ENCODE peak calls at places on chromosomes 5 and 9, in four cellular contexts. O is A549; W is naive thymus-derived CD4-positive, alpha-beta T cell; M is IMR-90. Z is an unnamed sample. For H3K4me1, the result is how much of the 10 kb centered on the place peaks cover.

GRCh38 chr5:132748522-132749000 is 1.3 kb downstream of the CCNI2 start:
- DNase-seq in O (no peak), M (no peak), W (no peak), Z (no peak)

GRCh38 chr5:101306391-101307137 is 403.5 kb upstream of the ST8SIA4 start:
- DNase-seq in M (no peak), O (no peak), W (no peak), Z (no peak)

GRCh38 chr9:108665856-108666784 is 189.7 kb downstream of the ACTL7B start:
- DNase-seq in W (no peak), O (no peak), M (peak), Z (no peak)

GRCh38 chr9:306907-307306 is 92.2 kb downstream of the DOCK8 start:
- DNase-seq in M (no peak), W (peak), O (no peak), Z (peak)

GRCh38 chr5:122434547-122434946 is 122.5 kb downstream of the SNCAIP start:
- DNase-seq in O (no peak), M (no peak), W (no peak), Z (no peak)

GRCh38 chr5:160083012-160083436 is 36.2 kb downstream of the PWWP2A start:
- DNase-seq in M (peak), W (no peak), O (no peak), Z (no peak)

GRCh38 chr5:160930361-160930760 is 78.3 kb upstream of the ATP10B start:
- DNase-seq in O (no peak), W (no peak), M (no peak), Z (no peak)

GRCh38 chr9:111427186-111427585 is 57.0 kb downstream of the ECPAS start:
- DNase-seq in O (peak), M (peak), W (no peak), Z (no peak)

GRCh38 chr9:114643906-114644305 is 13.7 kb downstream of the TEX53 start:
- DNase-seq in W (no peak), O (no peak), M (no peak), Z (no peak)

DNA sequence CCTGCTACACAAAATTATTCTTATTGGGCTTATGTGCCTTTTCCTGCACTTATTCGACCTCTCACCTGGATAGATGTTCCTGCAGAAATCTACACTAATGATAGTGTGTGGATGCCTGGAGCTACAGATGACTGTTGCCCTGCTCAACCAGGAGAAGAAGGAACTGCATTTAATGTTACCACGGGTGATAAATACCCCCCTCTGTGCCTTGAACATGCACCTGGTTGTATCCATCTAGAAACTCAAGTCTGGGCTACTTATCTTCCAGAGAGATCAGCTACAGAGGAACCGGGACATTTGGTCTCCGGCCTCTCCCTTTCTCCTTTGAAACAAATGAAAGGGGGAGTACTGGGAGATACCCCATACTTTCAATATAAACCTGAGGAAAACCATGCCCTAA is 54.5 kb downstream of the SH3PXD2B start:
- DNase-seq in W (no peak), M (no peak), O (no peak), Z (no peak)
- H3K27ac ChIP-seq in W (no peak), M (no peak), O (no peak), Z (no peak)

DNA sequence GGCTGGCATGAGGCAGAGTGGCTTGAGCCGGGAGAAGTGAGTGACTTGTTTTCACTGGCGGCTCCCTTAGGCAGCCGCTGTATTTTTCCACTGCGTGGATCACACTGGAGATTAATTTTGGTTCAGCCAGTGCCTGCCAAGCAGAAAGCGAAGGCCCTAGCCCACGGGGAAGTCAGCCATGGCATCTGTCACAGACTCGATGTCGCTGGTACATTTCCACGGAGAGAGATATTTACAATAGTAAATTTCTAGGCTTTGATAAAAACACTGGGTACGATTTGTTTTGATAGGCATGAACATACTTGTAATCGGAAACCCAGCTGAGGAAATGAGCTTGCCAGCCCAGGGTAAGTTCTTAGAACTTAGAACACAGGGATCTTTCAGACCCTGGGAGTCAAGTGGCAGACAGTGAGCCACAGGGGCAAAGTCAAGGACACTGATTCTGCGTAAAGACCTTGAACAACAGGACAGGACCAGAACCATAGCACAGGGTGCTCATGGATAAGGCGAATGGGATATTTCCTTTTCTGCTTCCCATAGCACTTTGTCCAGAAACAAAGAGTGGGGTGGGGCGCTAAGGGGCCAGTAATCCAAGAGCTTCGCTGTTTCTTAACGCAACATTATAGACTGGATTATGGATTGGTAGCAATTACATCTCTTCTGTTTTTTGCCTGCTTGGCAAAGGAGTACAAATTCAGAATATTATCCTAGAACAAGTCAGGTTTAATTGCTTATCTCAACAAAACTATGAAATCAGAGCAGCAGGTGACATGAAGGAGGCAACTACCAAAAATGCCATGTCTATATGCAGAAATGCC is 4.5 kb downstream of the DUSP1 start:
- DNase-seq in O (no peak), W (peak), M (peak), Z (no peak)
- H3K4me1 ChIP-seq in O (under half), W (under half), M (under half), Z (under half)

GRCh38 chr9:17134396-17134842 is 421 bp upstream of the CNTLN start:
- DNase-seq in W (no peak), O (no peak), M (peak), Z (no peak)
- H3K4me3 ChIP-seq in W (no peak), O (peak), M (peak), Z (no peak)

GRCh38 chr9:95075700-95076099 is 241.8 kb downstream of the FANCC start:
- DNase-seq in O (no peak), W (no peak), M (no peak), Z (no peak)

GRCh38 chr9:95076696-95077052 is 240.8 kb downstream of the FANCC start:
- DNase-seq in W (no peak), O (no peak), M (no peak), Z (no peak)

GRCh38 chr9:95077766-95078382 is 239.6 kb downstream of the FANCC start:
- DNase-seq in O (no peak), M (no peak), W (no peak), Z (no peak)

GRCh38 chr9:95078516-95078915 is 239.0 kb downstream of the FANCC start:
- DNase-seq in O (no peak), W (no peak), M (no peak), Z (no peak)

DNA sequence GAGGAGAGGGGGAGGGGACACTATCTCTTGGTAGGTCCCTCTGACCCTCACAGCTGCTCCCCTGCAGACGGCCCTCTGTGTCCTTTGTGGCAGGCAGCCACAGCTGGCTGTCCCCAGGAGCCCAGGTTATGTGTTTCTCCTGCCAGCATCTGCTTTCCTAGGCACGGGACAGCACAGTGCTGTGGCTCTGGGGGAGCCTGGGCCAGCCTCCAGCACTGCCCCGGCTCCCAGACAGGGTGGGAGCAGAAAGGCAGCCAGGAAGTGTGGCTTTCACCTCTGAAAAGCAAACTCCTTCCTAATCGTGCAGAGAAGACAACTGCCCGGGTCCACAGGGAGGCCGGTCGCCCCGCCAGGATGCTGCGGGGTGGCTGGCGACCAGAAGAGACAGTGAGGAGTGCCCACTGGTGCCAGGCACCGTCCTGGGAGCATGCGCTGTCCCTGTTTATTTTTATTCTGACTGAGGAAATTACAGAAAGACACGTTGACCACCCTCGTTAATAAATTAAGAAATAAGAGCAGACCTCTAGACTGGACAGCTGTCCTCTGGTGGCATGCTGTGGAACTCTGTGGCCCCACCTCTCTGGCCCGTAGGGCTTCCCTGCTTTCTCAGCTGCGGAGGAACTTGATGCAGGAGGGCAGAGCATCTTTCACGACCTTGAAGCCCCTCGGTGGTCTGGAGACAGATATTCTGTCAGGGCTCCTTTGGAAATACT is 240.3 kb downstream of the FANCC start:
- DNase-seq in M (no peak), O (no peak), W (no peak), Z (no peak)
- H3K27ac ChIP-seq in M (peak), O (peak), W (no peak), Z (no peak)

GRCh38 chr5:113024298-113024697 is 47.7 kb downstream of the DCP2 start:
- DNase-seq in O (no peak), M (no peak), W (no peak), Z (no peak)
- H3K4me1 ChIP-seq in O (under half), M (under half), W (under half), Z (under half)

DNA sequence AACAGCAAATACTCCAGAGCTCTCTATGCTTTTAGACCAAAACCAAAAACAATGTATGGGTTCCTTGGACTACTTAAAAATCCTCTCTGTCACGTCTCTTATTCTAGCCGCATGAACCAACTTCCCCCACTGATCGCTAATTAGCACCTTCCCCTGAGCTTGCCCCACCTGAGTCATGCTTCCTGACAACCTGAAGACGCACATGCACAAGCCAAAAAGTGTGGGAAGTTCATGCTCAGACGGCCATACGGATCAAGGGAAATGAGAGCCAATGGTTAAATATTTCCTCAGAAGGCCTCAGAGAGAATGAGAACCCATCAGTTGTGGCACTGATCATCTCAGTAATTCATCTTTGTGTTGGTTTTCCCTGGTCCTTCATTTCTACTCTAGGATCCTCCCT is 199.7 kb downstream of the BNC2 start:
- DNase-seq in W (no peak), M (no peak), O (no peak), Z (no peak)
- H3K4me3 ChIP-seq in W (no peak), M (no peak), O (no peak), Z (no peak)

GRCh38 chr9:133910855-133911514 is 81.1 kb downstream of the VAV2 start:
- DNase-seq in O (no peak), W (no peak), M (no peak), Z (no peak)
- H3K27ac ChIP-seq in O (no peak), W (no peak), M (no peak), Z (no peak)

GRCh38 chr9:133583586-133583985 is 25.6 kb downstream of the FAM163B start:
- DNase-seq in M (no peak), O (no peak), W (no peak), Z (no peak)

GRCh38 chr9:133585481-133586367 is 23.5 kb downstream of the FAM163B start:
- DNase-seq in M (no peak), O (no peak), W (no peak), Z (no peak)

GRCh38 chr9:133583111-133583510 is 26.1 kb downstream of the FAM163B start:
- DNase-seq in W (no peak), M (no peak), O (no peak), Z (no peak)

GRCh38 chr9:133584559-133585476 is 24.4 kb downstream of the FAM163B start:
- DNase-seq in M (no peak), O (no peak), W (no peak), Z (no peak)

DNA sequence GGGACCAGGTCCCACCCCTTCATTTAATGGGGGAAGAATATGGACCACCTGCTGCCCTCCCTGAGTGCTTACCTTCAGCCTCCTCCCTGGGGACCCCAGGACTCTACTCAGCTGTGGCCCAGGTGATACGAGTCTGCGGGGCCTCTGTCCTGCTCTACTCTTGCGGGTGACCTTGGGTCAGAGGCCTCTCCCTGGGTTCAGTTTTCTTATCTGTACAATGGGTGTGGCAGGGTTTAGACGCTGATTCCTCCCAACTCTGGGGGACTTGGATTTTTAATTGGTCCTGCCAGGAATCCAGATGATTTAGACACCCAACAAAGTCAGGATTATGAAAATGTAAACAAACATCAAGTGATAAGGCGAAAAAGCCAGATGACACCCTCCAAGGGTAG is 25.0 kb downstream of the FAM163B start:
- DNase-seq in W (no peak), O (no peak), M (no peak), Z (no peak)
- H3K4me1 ChIP-seq in W (under half), O (under half), M (under half), Z (under half)

DNA sequence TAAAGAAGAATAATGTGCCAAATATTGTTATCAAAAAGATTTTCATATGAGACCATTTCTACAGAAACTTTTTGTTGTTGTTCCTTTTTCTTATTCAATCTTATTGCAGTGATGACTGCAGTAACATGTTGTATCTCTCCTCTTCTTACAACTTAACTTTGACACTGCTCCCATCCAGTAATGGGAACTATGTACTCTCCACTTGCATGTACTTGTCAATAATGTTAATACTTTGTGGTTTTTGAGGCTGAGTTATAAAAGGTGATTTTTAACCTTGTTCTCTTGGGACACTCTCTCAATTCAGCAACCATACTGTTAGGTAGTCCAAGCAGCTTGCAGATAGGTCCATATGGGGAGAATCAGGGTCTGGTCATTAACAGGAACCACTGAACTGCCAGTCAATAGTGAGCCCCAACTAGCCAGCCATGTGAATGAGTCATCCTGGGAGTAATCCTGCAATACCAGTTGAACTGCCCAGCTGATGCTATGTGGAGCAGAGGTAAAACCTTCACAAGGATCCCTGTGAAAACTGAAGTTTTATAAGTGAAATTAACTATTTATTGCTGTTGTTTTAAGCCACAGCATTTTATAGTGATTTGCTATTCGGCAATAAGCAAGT is 199.6 kb upstream of the DAB2 start:
- DNase-seq in M (peak), W (no peak), O (no peak), Z (no peak)
- H3K4me3 ChIP-seq in M (no peak), W (no peak), O (no peak), Z (no peak)

Z was measured in CD8-positive, alpha-beta T cell.